ENCODE peak calls at places on chromosome 18, in nine cellular contexts. W, L, Z, J, R, V, M, X and H are unnamed samples.

GRCh38 chr18:2805970-2806943 is 40.5 kb upstream of the EMILIN2 start:
- DNase-seq in W (no peak), M (no peak), Z (no peak), L (peak), R (no peak), X (no peak), J (no peak), V (peak), H (no peak)

GRCh38 chr18:28905509-28905908 is 728.6 kb upstream of the CDH2 start:
- DNase-seq in W (no peak), R (no peak), M (no peak), X (peak), L (peak), Z (no peak), V (peak), J (peak), H (no peak)

GRCh38 chr18:41618135-41618534 is 336.9 kb upstream of the PIK3C3 start:
- DNase-seq in X (no peak), M (no peak), L (no peak), J (no peak), W (no peak), R (no peak), Z (no peak), V (no peak), H (no peak)

GRCh38 chr18:27717816-27718215 is 459.1 kb downstream of the CDH2 start:
- DNase-seq in Z (no peak), J (no peak), M (no peak), V (no peak), W (no peak), R (no peak), L (peak), X (no peak), H (no peak)

GRCh38 chr18:61535401-61535800 is 202.2 kb downstream of the CDH20 start:
- DNase-seq in X (no peak), R (no peak), W (no peak), J (no peak), M (no peak), V (no peak), L (no peak), Z (no peak), H (no peak)

GRCh38 chr18:56515522-56515921 is 122.9 kb downstream of the TXNL1 start:
- DNase-seq in Z (no peak), V (no peak), W (no peak), L (no peak), X (no peak), R (no peak), J (no peak), M (no peak), H (no peak)

GRCh38 chr18:49778826-49779465 is 34.4 kb downstream of the ACAA2 start:
- DNase-seq in R (no peak), L (peak), V (no peak), X (peak), J (peak), W (no peak), M (no peak), Z (no peak), H (no peak)

GRCh38 chr18:52670903-52671302 is 330.9 kb downstream of the DCC start:
- DNase-seq in Z (no peak), R (peak), V (peak), J (peak), M (no peak), L (peak), X (peak), W (no peak), H (no peak)

GRCh38 chr18:62331581-62332436 is 6.7 kb downstream of the TNFRSF11A start:
- DNase-seq in Z (peak), J (no peak), V (no peak), L (peak), R (no peak), X (no peak), W (no peak), M (no peak), H (no peak)

GRCh38 chr18:77495982-77496690 is 246.5 kb downstream of the GALR1 start:
- DNase-seq in J (no peak), Z (no peak), R (no peak), L (no peak), V (no peak), W (no peak), X (no peak), M (no peak), H (no peak)

GRCh38 chr18:13376841-13377351 is 158.3 kb downstream of the LDLRAD4 start:
- DNase-seq in V (no peak), X (no peak), J (no peak), R (no peak), M (no peak), Z (no peak), L (no peak), W (no peak), H (no peak)

GRCh38 chr18:53843113-53843512 is 381.4 kb downstream of the MBD2 start:
- DNase-seq in X (no peak), Z (no peak), M (no peak), W (no peak), R (no peak), L (no peak), J (no peak), V (peak), H (no peak)

GRCh38 chr18:46320297-46320696 is 216.1 kb downstream of the HAUS1 start:
- DNase-seq in Z (no peak), J (no peak), R (no peak), W (peak), L (no peak), M (no peak), X (no peak), V (no peak), H (no peak)

GRCh38 chr18:28267878-28268625 is 91.1 kb upstream of the CDH2 start:
- DNase-seq in L (peak), M (no peak), R (no peak), V (peak), J (peak), W (no peak), X (peak), Z (no peak), H (no peak)

GRCh38 chr18:58639751-58640427 is 11.0 kb upstream of the ALPK2 start:
- DNase-seq in Z (no peak), R (no peak), X (peak), J (peak), V (peak), L (peak), M (no peak), W (no peak), H (peak)

GRCh38 chr18:58638446-58638845 is 9.6 kb upstream of the ALPK2 start:
- DNase-seq in Z (no peak), J (peak), M (no peak), W (no peak), V (no peak), R (no peak), X (no peak), L (peak), H (no peak)

GRCh38 chr18:58639237-58639636 is 10.3 kb upstream of the ALPK2 start:
- DNase-seq in W (no peak), R (no peak), J (peak), L (no peak), X (no peak), M (no peak), Z (no peak), V (no peak), H (no peak)

GRCh38 chr18:58640891-58641610 is 12.2 kb upstream of the ALPK2 start:
- DNase-seq in Z (no peak), L (no peak), W (no peak), M (no peak), J (no peak), X (no peak), R (no peak), V (no peak), H (no peak)

DNA sequence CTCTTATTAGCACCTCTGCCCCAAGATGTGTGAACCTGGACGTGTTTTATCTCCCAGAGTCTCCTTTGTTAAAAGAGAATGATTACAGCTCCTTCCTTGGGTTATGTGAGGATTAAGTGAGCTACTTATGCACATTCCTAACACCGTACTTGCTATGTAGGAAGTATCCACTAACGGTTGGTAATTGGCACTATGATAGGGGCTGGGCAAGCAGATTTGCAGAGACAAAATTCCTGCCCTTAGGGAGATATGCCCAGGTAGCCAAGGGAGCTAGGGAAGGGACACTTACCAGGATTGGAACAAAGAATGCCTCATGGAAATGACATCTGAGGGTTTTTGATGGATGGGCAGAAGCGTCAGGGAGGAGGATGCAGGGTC is 11.5 kb upstream of the ALPK2 start:
- DNase-seq in J (peak), X (no peak), V (no peak), Z (no peak), R (no peak), L (peak), M (no peak), W (no peak), H (no peak)
- H3K4me3 ChIP-seq in J (no peak), X (no peak), V (no peak), Z (no peak), R (no peak), L (no peak), M (no peak), W (no peak), H (peak)

GRCh38 chr18:48407358-48407757 is 1.8 kb downstream of the ZBTB7C start:
- DNase-seq in R (no peak), X (no peak), Z (no peak), L (no peak), V (no peak), M (no peak), W (no peak), J (no peak), H (no peak)
- TF ChIP-seq EZH2 in R (no peak), X (no peak), Z (no peak), L (no peak), V (no peak), M (no peak), W (no peak), J (no peak), H (no peak)

DNA sequence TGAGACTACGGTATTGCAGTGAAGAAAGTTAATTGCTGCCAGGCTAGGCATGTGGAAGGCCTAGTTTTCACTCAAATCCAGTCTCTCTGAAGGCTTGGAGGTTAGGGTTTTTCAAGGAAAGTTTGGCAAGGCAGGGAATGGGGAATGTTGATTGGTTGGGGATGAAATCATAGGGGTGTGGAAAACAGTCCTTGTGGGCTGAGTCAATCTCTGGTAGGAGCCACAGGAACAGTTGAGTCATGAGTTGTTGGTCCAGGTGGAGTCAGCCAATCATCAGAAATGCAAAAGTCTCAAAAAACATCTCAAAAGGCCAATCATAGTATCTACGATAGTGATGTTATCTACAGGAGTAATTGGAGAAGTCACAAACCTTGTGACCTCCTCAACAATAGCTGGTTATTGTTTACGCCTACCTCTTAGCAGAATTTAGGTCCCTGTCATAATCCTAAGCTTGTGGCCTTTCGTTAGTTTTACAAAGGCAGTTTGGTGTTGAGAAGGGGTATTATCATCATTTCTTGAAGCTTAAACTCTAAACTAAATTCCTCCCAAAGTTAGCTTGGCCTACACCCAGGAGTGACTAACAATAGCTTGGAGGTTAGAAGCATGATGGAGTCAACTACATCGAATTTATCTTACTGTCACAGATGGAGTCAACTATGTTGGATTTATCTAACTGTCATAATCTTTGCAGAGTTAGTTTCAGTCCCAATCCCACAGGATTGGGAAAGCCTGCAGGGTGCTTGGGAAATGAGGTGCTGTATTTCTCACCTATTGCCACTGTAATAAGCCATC is 33.7 kb upstream of the APCDD1 start:
- DNase-seq in L (peak), X (peak), Z (no peak), M (no peak), J (no peak), W (no peak), V (peak), R (no peak), H (no peak)
- H3K4me3 ChIP-seq in L (no peak), X (no peak), Z (no peak), M (no peak), J (no peak), W (no peak), V (no peak), R (no peak), H (no peak)

GRCh38 chr18:75160315-75160714 is 48.6 kb downstream of the PTGR3 start:
- DNase-seq in W (no peak), X (no peak), L (peak), R (no peak), M (no peak), V (peak), Z (no peak), J (no peak), H (no peak)
- TF ChIP-seq EZH2 in W (no peak), X (no peak), L (no peak), R (no peak), M (no peak), V (no peak), Z (no peak), J (no peak), H (no peak)

GRCh38 chr18:76228716-76229115 is 266.3 kb downstream of the ZNF516 start:
- DNase-seq in W (no peak), J (no peak), V (no peak), R (no peak), X (no peak), L (no peak), Z (no peak), M (no peak), H (no peak)

GRCh38 chr18:76232010-76232409 is 263.0 kb downstream of the ZNF516 start:
- DNase-seq in M (no peak), V (no peak), W (no peak), Z (no peak), X (no peak), R (no peak), L (no peak), J (no peak), H (no peak)

GRCh38 chr18:76232813-76233212 is 262.2 kb downstream of the ZNF516 start:
- DNase-seq in W (no peak), R (no peak), V (peak), Z (no peak), L (peak), J (no peak), X (peak), M (no peak), H (no peak)

GRCh38 chr18:76231402-76231801 is 263.6 kb downstream of the ZNF516 start:
- DNase-seq in X (peak), R (no peak), L (no peak), W (no peak), Z (no peak), V (no peak), J (no peak), M (no peak), H (no peak)

GRCh38 chr18:76234559-76234958 is 260.5 kb downstream of the ZNF516 start:
- DNase-seq in Z (no peak), V (no peak), M (no peak), X (no peak), W (no peak), L (peak), R (no peak), J (no peak), H (no peak)
- H3K4me3 ChIP-seq in Z (no peak), V (no peak), M (no peak), X (no peak), W (no peak), L (no peak), R (no peak), J (no peak), H (no peak)

GRCh38 chr18:11807233-11807632 is 44.0 kb upstream of the CHMP1B start:
- DNase-seq in L (peak), J (no peak), X (no peak), Z (no peak), R (no peak), W (no peak), M (peak), V (no peak), H (no peak)
- TF ChIP-seq EZH2 in L (no peak), J (no peak), X (no peak), Z (no peak), R (no peak), W (no peak), M (no peak), V (no peak), H (no peak)

GRCh38 chr18:67514901-67515540 is 1.5 kb downstream of the DSEL start:
- DNase-seq in W (no peak), Z (no peak), V (peak), M (no peak), X (no peak), R (no peak), J (no peak), L (peak), H (no peak)
- H3K4me3 ChIP-seq in W (no peak), Z (peak), V (peak), M (peak), X (peak), R (peak), J (peak), L (peak), H (peak)